ENCODE peak calls at places on chromosome 15, in seven cellular contexts. J is H4, N is T-helper 2 cell, I is heart right ventricle, Y is left colon, R is Right ventricle myocardium superior, W is brain microvascular endothelial cell. C is an unnamed sample.

GRCh38 chr15:36294359-36294758 is 285.1 kb upstream of the CDIN1 start:
- DNase-seq in J (no peak), N (no peak), I (no peak), Y (no peak), R (no peak), W (no peak), C (no peak)

GRCh38 chr15:88834211-88834812 is 31.1 kb downstream of the ACAN start:
- DNase-seq in J (peak; percentile 11), N (no peak), I (peak; percentile 44), Y (no peak), R (peak; percentile 70), W (peak; percentile 21), C (peak; percentile 31)

GRCh38 chr15:52021128-52021671 is 2.2 kb downstream of the MAPK6 start:
- DNase-seq in J (peak; percentile 86), N (no peak), I (no peak), Y (peak; percentile 65), R (no peak), W (peak; percentile 92), C (peak; percentile 76)

GRCh38 chr15:78921517-78921916 is 23.3 kb downstream of the CTSH start:
- DNase-seq in J (no peak), N (no peak), I (no peak), Y (no peak), R (no peak), W (no peak), C (no peak)

GRCh38 chr15:67303490-67304363 is 49.1 kb downstream of the IQCH start:
- DNase-seq in J (peak; percentile 54), N (no peak), I (no peak), Y (no peak), R (no peak), W (peak; percentile 18), C (peak; percentile 61)

GRCh38 chr15:70596354-70597055 is 166.9 kb downstream of the UACA start:
- DNase-seq in J (peak; percentile 76), N (no peak), I (no peak), Y (no peak), R (no peak), W (peak; percentile 89), C (peak; percentile 86)

GRCh38 chr15:63834500-63835210 is 907 bp upstream of the HERC1 start:
- DNase-seq in J (no peak), N (no peak), I (no peak), Y (no peak), R (no peak), W (no peak), C (no peak)

GRCh38 chr15:59590027-59590426 is 21.6 kb upstream of the GCNT3 start:
- DNase-seq in J (no peak), N (no peak), I (no peak), Y (no peak), R (no peak), W (no peak), C (no peak)

GRCh38 chr15:83206387-83206970 is 1.1 kb downstream of the HDGFL3 start:
- DNase-seq in J (no peak), N (no peak), I (no peak), Y (no peak), R (no peak), W (no peak), C (peak; percentile 9)

GRCh38 chr15:92521624-92522008 is 127.9 kb downstream of the ST8SIA2 start:
- DNase-seq in J (peak; percentile 42), N (no peak), I (peak; percentile 31), Y (peak; percentile 66), R (peak; percentile 76), W (peak; percentile 83), C (peak; percentile 64)

GRCh38 chr15:89177633-89178306 is 43.6 kb downstream of the RLBP1 start:
- DNase-seq in J (peak; percentile 75), N (peak; percentile 13), I (peak; percentile 40), Y (peak; percentile 34), R (peak; percentile 64), W (peak; percentile 66), C (peak; percentile 34)

GRCh38 chr15:89067751-89068150 is 20.5 kb upstream of the ABHD2 start:
- DNase-seq in J (no peak), N (no peak), I (no peak), Y (no peak), R (no peak), W (no peak), C (no peak)

GRCh38 chr15:47718474-47719440 is 1.5 kb downstream of the SEMA6D start:
- DNase-seq in J (no peak), N (no peak), I (peak; percentile 34), Y (no peak), R (no peak), W (peak; percentile 34), C (no peak)

GRCh38 chr15:43463542-43463941 is 29.4 kb downstream of the TP53BP1 start:
- DNase-seq in J (no peak), N (no peak), I (no peak), Y (no peak), R (no peak), W (no peak), C (no peak)

GRCh38 chr15:61137139-61137792 is 91.8 kb downstream of the RORA start:
- DNase-seq in J (no peak), N (no peak), I (no peak), Y (no peak), R (no peak), W (no peak), C (no peak)

GRCh38 chr15:52337198-52337853 is 41.7 kb upstream of the MYO5C start:
- DNase-seq in J (peak; percentile 49), N (no peak), I (no peak), Y (no peak), R (no peak), W (peak; percentile 52), C (peak; percentile 57)

GRCh38 chr15:50687302-50687902 is 805 bp upstream of the TRPM7 start:
- DNase-seq in J (peak; percentile 6), N (no peak), I (no peak), Y (no peak), R (no peak), W (no peak), C (no peak)

GRCh38 chr15:31077981-31078380 is 23.5 kb downstream of the TRPM1 start:
- DNase-seq in J (no peak), N (no peak), I (no peak), Y (no peak), R (no peak), W (no peak), C (no peak)

GRCh38 chr15:82945326-82945725 is 7.2 kb downstream of the HOMER2 start:
- DNase-seq in J (no peak), N (no peak), I (no peak), Y (no peak), R (no peak), W (no peak), C (no peak)

GRCh38 chr15:85491663-85492062 is 111.3 kb downstream of the AKAP13 start:
- DNase-seq in J (no peak), N (no peak), I (no peak), Y (no peak), R (no peak), W (no peak), C (no peak)

GRCh38 chr15:70376929-70377691 is 279.4 kb upstream of the TLE3 start:
- DNase-seq in J (no peak), N (no peak), I (peak; percentile 78), Y (no peak), R (peak; percentile 86), W (peak; percentile 5), C (no peak)

GRCh38 chr15:90596943-90597342 is 67.2 kb downstream of the CRTC3 start:
- DNase-seq in J (no peak), N (no peak), I (no peak), Y (no peak), R (no peak), W (no peak), C (no peak)

GRCh38 chr15:67900621-67901147 is 60.8 kb upstream of the RNU6-1 start:
- DNase-seq in J (no peak), N (no peak), I (no peak), Y (no peak), R (no peak), W (no peak), C (no peak)

GRCh38 chr15:74365619-74366445 is 1.6 kb downstream of the CYP11A1 start:
- DNase-seq in J (no peak), N (no peak), I (peak; percentile 59), Y (no peak), R (peak; percentile 71), W (peak; percentile 10), C (no peak)

GRCh38 chr15:76584868-76585572 is 248.4 kb downstream of the ISL2 start:
- DNase-seq in J (peak; percentile 1), N (no peak), I (no peak), Y (no peak), R (no peak), W (no peak), C (no peak)

GRCh38 chr15:88604972-88605506 is 16.1 kb upstream of the AEN start:
- DNase-seq in J (no peak), N (no peak), I (no peak), Y (no peak), R (no peak), W (no peak), C (no peak)

GRCh38 chr15:35496585-35496984 is 49.4 kb downstream of the DPH6 start:
- DNase-seq in J (no peak), N (no peak), I (no peak), Y (no peak), R (no peak), W (no peak), C (no peak)

GRCh38 chr15:73832657-73833056 is 40.7 kb upstream of the TBC1D21 start:
- DNase-seq in J (no peak), N (no peak), I (no peak), Y (no peak), R (no peak), W (no peak), C (no peak)

C was measured in A172.